ENCODE peak calls at places on chromosomes 2 and 18, in eight cellular contexts. One of them, this sample, is unnamed.

GRCh38 chr2:163878718-163879117 is 142.9 kb upstream of the FIGN start:
- DNase-seq in GM23338: peak
- DNase-seq in glutamatergic neuron: peak
- DNase-seq in foreskin fibroblast: no peak
- DNase-seq in Peyer's patch: no peak
- DNase-seq in stomach: peak
- DNase-seq in sigmoid colon: no peak
- DNase-seq in GM12865: peak
- DNase-seq in this sample: no peak

GRCh38 chr18:11179959-11180519 is 30.7 kb upstream of the PIEZO2 start:
- DNase-seq in sigmoid colon: no peak
- DNase-seq in GM12865: no peak
- DNase-seq in Peyer's patch: no peak
- DNase-seq in foreskin fibroblast: no peak
- DNase-seq in glutamatergic neuron: no peak
- DNase-seq in stomach: no peak
- DNase-seq in GM23338: no peak
- DNase-seq in this sample: no peak

GRCh38 chr2:229901819-229902218 is 20.0 kb downstream of the TRIP12 start:
- DNase-seq in GM23338: peak
- DNase-seq in glutamatergic neuron: no peak
- DNase-seq in stomach: no peak
- DNase-seq in Peyer's patch: no peak
- DNase-seq in foreskin fibroblast: peak
- DNase-seq in sigmoid colon: no peak
- DNase-seq in GM12865: no peak
- DNase-seq in this sample: no peak

GRCh38 chr2:18949871-18950597 is 360.7 kb upstream of the NT5C1B start:
- DNase-seq in Peyer's patch: no peak
- DNase-seq in GM12865: no peak
- DNase-seq in sigmoid colon: no peak
- DNase-seq in glutamatergic neuron: no peak
- DNase-seq in GM23338: no peak
- DNase-seq in foreskin fibroblast: peak
- DNase-seq in stomach: no peak
- DNase-seq in this sample: no peak

GRCh38 chr2:240131941-240132650 is 4.0 kb downstream of the COPS9 start:
- DNase-seq in GM12865: no peak
- DNase-seq in GM23338: peak
- DNase-seq in foreskin fibroblast: no peak
- DNase-seq in glutamatergic neuron: no peak
- DNase-seq in stomach: no peak
- DNase-seq in Peyer's patch: no peak
- DNase-seq in sigmoid colon: no peak
- DNase-seq in this sample: no peak

GRCh38 chr2:26745609-26746327 is 18.3 kb upstream of the SLC35F6 start:
- DNase-seq in GM12865: peak
- DNase-seq in foreskin fibroblast: peak
- DNase-seq in sigmoid colon: peak
- DNase-seq in Peyer's patch: peak
- DNase-seq in glutamatergic neuron: peak
- DNase-seq in GM23338: peak
- DNase-seq in stomach: peak
- DNase-seq in this sample: peak

GRCh38 chr18:22639026-22639463 is 221.3 kb upstream of the CTAGE1 start:
- DNase-seq in stomach: no peak
- DNase-seq in GM23338: no peak
- DNase-seq in Peyer's patch: no peak
- DNase-seq in GM12865: no peak
- DNase-seq in glutamatergic neuron: no peak
- DNase-seq in sigmoid colon: no peak
- DNase-seq in foreskin fibroblast: peak
- DNase-seq in this sample: no peak

GRCh38 chr2:64325852-64326577 is 127.9 kb upstream of the LGALSL start:
- DNase-seq in stomach: no peak
- DNase-seq in foreskin fibroblast: no peak
- DNase-seq in Peyer's patch: peak
- DNase-seq in GM23338: no peak
- DNase-seq in sigmoid colon: no peak
- DNase-seq in glutamatergic neuron: no peak
- DNase-seq in GM12865: peak
- DNase-seq in this sample: no peak

GRCh38 chr18:8162797-8163196 is 446.4 kb upstream of the RAB12 start:
- DNase-seq in stomach: no peak
- DNase-seq in sigmoid colon: peak
- DNase-seq in GM23338: peak
- DNase-seq in Peyer's patch: no peak
- DNase-seq in foreskin fibroblast: no peak
- DNase-seq in glutamatergic neuron: no peak
- DNase-seq in GM12865: no peak
- DNase-seq in this sample: no peak

GRCh38 chr2:205717999-205718398 is 35.7 kb downstream of the NRP2 start:
- DNase-seq in GM23338: no peak
- DNase-seq in Peyer's patch: no peak
- DNase-seq in foreskin fibroblast: no peak
- DNase-seq in stomach: no peak
- DNase-seq in glutamatergic neuron: no peak
- DNase-seq in GM12865: no peak
- DNase-seq in sigmoid colon: no peak
- DNase-seq in this sample: no peak

GRCh38 chr2:122949523-122949922 is 1075.6 kb upstream of the CNTNAP5 start:
- DNase-seq in foreskin fibroblast: no peak
- DNase-seq in Peyer's patch: no peak
- DNase-seq in stomach: no peak
- DNase-seq in GM23338: no peak
- DNase-seq in sigmoid colon: no peak
- DNase-seq in GM12865: no peak
- DNase-seq in glutamatergic neuron: no peak
- DNase-seq in this sample: no peak

GRCh38 chr2:8554296-8554806 is 127.5 kb upstream of the ID2 start:
- DNase-seq in sigmoid colon: peak
- DNase-seq in glutamatergic neuron: no peak
- DNase-seq in foreskin fibroblast: no peak
- DNase-seq in Peyer's patch: peak
- DNase-seq in GM12865: no peak
- DNase-seq in GM23338: no peak
- DNase-seq in stomach: peak
- DNase-seq in this sample: no peak

GRCh38 chr2:217789736-217790181 is 213.0 kb downstream of the TNS1 start:
- DNase-seq in GM12865: no peak
- DNase-seq in glutamatergic neuron: no peak
- DNase-seq in foreskin fibroblast: no peak
- DNase-seq in Peyer's patch: no peak
- DNase-seq in GM23338: peak
- DNase-seq in sigmoid colon: peak
- DNase-seq in stomach: peak
- DNase-seq in this sample: no peak

GRCh38 chr2:158293722-158294121 is 162.8 kb downstream of the CCDC148 start:
- DNase-seq in foreskin fibroblast: no peak
- DNase-seq in GM12865: no peak
- DNase-seq in stomach: no peak
- DNase-seq in Peyer's patch: no peak
- DNase-seq in sigmoid colon: no peak
- DNase-seq in GM23338: no peak
- DNase-seq in glutamatergic neuron: no peak
- DNase-seq in this sample: no peak

GRCh38 chr2:112679484-112679883 is 33.7 kb downstream of the SLC20A1 start:
- DNase-seq in glutamatergic neuron: no peak
- DNase-seq in foreskin fibroblast: no peak
- DNase-seq in Peyer's patch: no peak
- DNase-seq in sigmoid colon: no peak
- DNase-seq in stomach: no peak
- DNase-seq in GM12865: no peak
- DNase-seq in GM23338: no peak
- DNase-seq in this sample: peak

GRCh38 chr2:201837824-201838340 is 31.5 kb downstream of the CDK15 start:
- DNase-seq in foreskin fibroblast: no peak
- DNase-seq in sigmoid colon: no peak
- DNase-seq in glutamatergic neuron: no peak
- DNase-seq in stomach: no peak
- DNase-seq in Peyer's patch: no peak
- DNase-seq in GM12865: peak
- DNase-seq in GM23338: no peak
- DNase-seq in this sample: no peak

GRCh38 chr2:32624813-32625212 is 3.0 kb upstream of the TTC27 start:
- DNase-seq in glutamatergic neuron: no peak
- DNase-seq in Peyer's patch: no peak
- DNase-seq in stomach: no peak
- DNase-seq in GM12865: no peak
- DNase-seq in GM23338: no peak
- DNase-seq in foreskin fibroblast: no peak
- DNase-seq in sigmoid colon: no peak
- DNase-seq in this sample: no peak

GRCh38 chr2:106085441-106085911 is 108.6 kb downstream of the UXS1 start:
- DNase-seq in GM23338: peak
- DNase-seq in GM12865: peak
- DNase-seq in glutamatergic neuron: no peak
- DNase-seq in foreskin fibroblast: peak
- DNase-seq in sigmoid colon: no peak
- DNase-seq in Peyer's patch: peak
- DNase-seq in stomach: peak
- DNase-seq in this sample: no peak

GRCh38 chr2:183260527-183260926 is 136.3 kb downstream of the NUP35 start:
- DNase-seq in stomach: no peak
- DNase-seq in GM23338: no peak
- DNase-seq in sigmoid colon: no peak
- DNase-seq in Peyer's patch: no peak
- DNase-seq in glutamatergic neuron: no peak
- DNase-seq in foreskin fibroblast: no peak
- DNase-seq in GM12865: no peak
- DNase-seq in this sample: no peak

GRCh38 chr2:34102359-34102758 is 503.3 kb upstream of the FAM98A start:
- DNase-seq in GM12865: no peak
- DNase-seq in glutamatergic neuron: no peak
- DNase-seq in stomach: no peak
- DNase-seq in sigmoid colon: no peak
- DNase-seq in Peyer's patch: no peak
- DNase-seq in GM23338: no peak
- DNase-seq in foreskin fibroblast: no peak
- DNase-seq in this sample: no peak

GRCh38 chr2:224449212-224450147 is 47.6 kb upstream of the FAM124B start:
- DNase-seq in sigmoid colon: no peak
- DNase-seq in GM12865: peak
- DNase-seq in stomach: no peak
- DNase-seq in Peyer's patch: no peak
- DNase-seq in foreskin fibroblast: no peak
- DNase-seq in glutamatergic neuron: no peak
- DNase-seq in GM23338: peak
- DNase-seq in this sample: no peak

GRCh38 chr2:11833601-11834000 is 87.2 kb downstream of the LPIN1 start:
- DNase-seq in foreskin fibroblast: peak
- DNase-seq in stomach: no peak
- DNase-seq in GM23338: no peak
- DNase-seq in Peyer's patch: no peak
- DNase-seq in GM12865: no peak
- DNase-seq in sigmoid colon: no peak
- DNase-seq in glutamatergic neuron: no peak
- DNase-seq in this sample: no peak

GRCh38 chr2:146994246-146994645 is 850.6 kb upstream of the ACVR2A start:
- DNase-seq in foreskin fibroblast: no peak
- DNase-seq in stomach: no peak
- DNase-seq in sigmoid colon: no peak
- DNase-seq in GM23338: no peak
- DNase-seq in glutamatergic neuron: no peak
- DNase-seq in GM12865: no peak
- DNase-seq in Peyer's patch: no peak
- DNase-seq in this sample: no peak

DNA sequence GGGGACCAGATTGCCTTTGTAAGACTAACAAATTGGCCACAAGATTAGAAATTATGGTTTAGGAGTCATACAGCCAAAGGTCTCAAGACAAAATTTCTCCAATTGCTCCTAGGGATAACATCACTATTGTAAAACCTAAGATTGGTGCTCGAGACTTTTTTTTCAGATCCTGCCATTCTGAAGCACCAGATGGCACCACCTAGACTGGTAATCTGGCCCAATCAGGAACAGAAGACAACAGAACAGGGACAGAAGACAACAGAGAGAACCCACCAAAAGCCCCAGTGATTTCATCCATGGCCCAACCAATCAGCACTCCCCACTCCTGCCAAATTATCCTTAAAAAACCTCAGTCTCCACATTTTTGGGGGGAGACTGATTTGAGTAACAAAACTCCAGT is 66.8 kb downstream of the LINC00305 start:
- DNase-seq in sigmoid colon: no peak
- DNase-seq in GM23338: no peak
- DNase-seq in GM12865: no peak
- DNase-seq in Peyer's patch: no peak
- DNase-seq in stomach: no peak
- DNase-seq in foreskin fibroblast: no peak
- DNase-seq in glutamatergic neuron: no peak
- DNase-seq in this sample: no peak
- TF ChIP-seq CTCF in sigmoid colon: no peak
- TF ChIP-seq CTCF in GM23338: peak
- TF ChIP-seq CTCF in GM12865: no peak
- TF ChIP-seq CTCF in Peyer's patch: no peak
- TF ChIP-seq CTCF in stomach: no peak
- TF ChIP-seq CTCF in foreskin fibroblast: no peak
- TF ChIP-seq CTCF in glutamatergic neuron: no peak
- TF ChIP-seq CTCF in this sample: no peak

GRCh38 chr18:45213040-45213333 is 402.3 kb upstream of the SLC14A2 start:
- DNase-seq in glutamatergic neuron: no peak
- DNase-seq in stomach: no peak
- DNase-seq in Peyer's patch: no peak
- DNase-seq in GM12865: no peak
- DNase-seq in foreskin fibroblast: no peak
- DNase-seq in sigmoid colon: no peak
- DNase-seq in GM23338: no peak
- DNase-seq in this sample: no peak
- TF ChIP-seq CTCF in glutamatergic neuron: peak
- TF ChIP-seq CTCF in stomach: no peak
- TF ChIP-seq CTCF in Peyer's patch: no peak
- TF ChIP-seq CTCF in GM12865: no peak
- TF ChIP-seq CTCF in foreskin fibroblast: no peak
- TF ChIP-seq CTCF in sigmoid colon: no peak
- TF ChIP-seq CTCF in GM23338: no peak
- TF ChIP-seq CTCF in this sample: peak

DNA sequence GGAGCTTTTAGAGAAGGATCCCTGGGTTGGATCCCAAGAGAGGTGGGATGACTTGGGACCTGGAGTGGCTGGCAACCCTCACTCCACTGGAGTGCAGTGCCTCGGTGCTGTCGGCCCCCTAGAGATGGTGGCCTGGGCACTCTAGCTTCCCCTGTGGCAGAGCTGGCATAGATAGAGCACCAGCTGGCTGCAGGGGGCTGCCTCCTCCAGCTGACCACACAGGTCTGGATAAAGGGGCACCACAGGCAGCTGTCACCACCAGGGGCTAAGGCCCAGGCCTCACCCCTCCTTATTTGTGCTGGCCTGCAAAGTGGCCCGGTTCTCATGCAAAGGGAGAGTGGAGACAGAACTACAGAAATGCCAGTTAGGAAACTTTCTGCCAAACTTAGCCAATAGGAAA is 74.3 kb downstream of the ZBTB7C start:
- DNase-seq in sigmoid colon: no peak
- DNase-seq in GM23338: no peak
- DNase-seq in GM12865: no peak
- DNase-seq in foreskin fibroblast: no peak
- DNase-seq in stomach: no peak
- DNase-seq in Peyer's patch: no peak
- DNase-seq in glutamatergic neuron: no peak
- DNase-seq in this sample: no peak
- TF ChIP-seq CTCF in sigmoid colon: no peak
- TF ChIP-seq CTCF in GM23338: no peak
- TF ChIP-seq CTCF in GM12865: no peak
- TF ChIP-seq CTCF in foreskin fibroblast: no peak
- TF ChIP-seq CTCF in stomach: no peak
- TF ChIP-seq CTCF in Peyer's patch: no peak
- TF ChIP-seq CTCF in glutamatergic neuron: no peak
- TF ChIP-seq CTCF in this sample: no peak

GRCh38 chr18:51197661-51198424 is at the start of gene MEX3C:
- DNase-seq in sigmoid colon: peak
- DNase-seq in glutamatergic neuron: peak
- DNase-seq in GM12865: peak
- DNase-seq in foreskin fibroblast: peak
- DNase-seq in Peyer's patch: peak
- DNase-seq in GM23338: peak
- DNase-seq in stomach: peak
- DNase-seq in this sample: peak
- TF ChIP-seq CTCF in sigmoid colon: no peak
- TF ChIP-seq CTCF in glutamatergic neuron: peak
- TF ChIP-seq CTCF in GM12865: peak
- TF ChIP-seq CTCF in foreskin fibroblast: peak
- TF ChIP-seq CTCF in Peyer's patch: peak
- TF ChIP-seq CTCF in GM23338: peak
- TF ChIP-seq CTCF in stomach: no peak
- TF ChIP-seq CTCF in this sample: no peak

This sample was measured in mesothelial cell of epicardium.